ENCODE peak calls at places on chromosomes 16 and 17, in nine cellular contexts. L, A, V, O, W, Q, B, Z and N are unnamed samples.

GRCh38 chr16:27677300-27677699 is 127.4 kb downstream of the KATNIP start:
- DNase-seq in L (peak), A (no peak), V (no peak), O (no peak), W (no peak), Q (no peak), B (no peak), Z (peak), N (no peak)

GRCh38 chr16:80680046-80680445 is 124.4 kb downstream of the CDYL2 start:
- DNase-seq in L (no peak), A (no peak), V (no peak), O (no peak), W (no peak), Q (no peak), B (no peak), Z (no peak), N (no peak)

GRCh38 chr17:2594657-2595085 is 1.2 kb downstream of the PAFAH1B1 start:
- DNase-seq in L (peak), A (no peak), V (no peak), O (no peak), W (no peak), Q (no peak), B (no peak), Z (no peak), N (no peak)

GRCh38 chr17:676060-676745 is 38.4 kb downstream of the VPS53 start:
- DNase-seq in L (no peak), A (peak), V (peak), O (no peak), W (no peak), Q (no peak), B (no peak), Z (peak), N (no peak)

GRCh38 chr17:57090560-57091185 is 5.6 kb downstream of the AKAP1 start:
- DNase-seq in L (no peak), A (no peak), V (no peak), O (no peak), W (no peak), Q (no peak), B (no peak), Z (peak), N (no peak)

GRCh38 chr16:25036561-25036960 is 21.4 kb upstream of the ARHGAP17 start:
- DNase-seq in L (no peak), A (no peak), V (no peak), O (no peak), W (no peak), Q (no peak), B (no peak), Z (no peak), N (no peak)

GRCh38 chr17:45857977-45858708 is 13.5 kb downstream of the SPPL2C start:
- DNase-seq in L (no peak), A (no peak), V (no peak), O (no peak), W (no peak), Q (no peak), B (no peak), Z (peak), N (no peak)

GRCh38 chr17:75508122-75508719 is 7.1 kb downstream of the CASKIN2 start:
- DNase-seq in L (no peak), A (no peak), V (no peak), O (no peak), W (no peak), Q (no peak), B (no peak), Z (no peak), N (no peak)

GRCh38 chr16:75555213-75555706 is 792 bp downstream of the TMEM231 start:
- DNase-seq in L (peak), A (peak), V (peak), O (peak), W (no peak), Q (peak), B (peak), Z (peak), N (no peak)

GRCh38 chr17:57873261-57874057 is 23.6 kb upstream of the MRPS23 start:
- DNase-seq in L (no peak), A (no peak), V (no peak), O (no peak), W (no peak), Q (no peak), B (no peak), Z (no peak), N (no peak)

GRCh38 chr16:4182581-4183257 is 59.2 kb downstream of the SRL start:
- DNase-seq in L (no peak), A (no peak), V (no peak), O (no peak), W (no peak), Q (no peak), B (no peak), Z (no peak), N (no peak)

GRCh38 chr16:4450430-4450829 is 24.0 kb downstream of the NMRAL1 start:
- DNase-seq in L (no peak), A (no peak), V (no peak), O (no peak), W (no peak), Q (no peak), B (no peak), Z (no peak), N (no peak)

GRCh38 chr17:68733241-68734176 is 132.3 kb upstream of the FAM20A start:
- DNase-seq in L (no peak), A (no peak), V (peak), O (peak), W (no peak), Q (peak), B (no peak), Z (peak), N (no peak)

GRCh38 chr16:87431926-87432325 is 39.8 kb downstream of the MAP1LC3B start:
- DNase-seq in L (no peak), A (no peak), V (peak), O (no peak), W (no peak), Q (no peak), B (no peak), Z (peak), N (no peak)

GRCh38 chr17:77613181-77613580 is 345.3 kb upstream of the TNRC6C start:
- DNase-seq in L (no peak), A (no peak), V (no peak), O (no peak), W (no peak), Q (no peak), B (no peak), Z (no peak), N (no peak)

GRCh38 chr16:6611535-6611934 is 721.1 kb upstream of the RBFOX1 start:
- DNase-seq in L (peak), A (no peak), V (no peak), O (no peak), W (no peak), Q (no peak), B (no peak), Z (no peak), N (no peak)

GRCh38 chr17:45116434-45117016 is 15.8 kb downstream of the PLCD3 start:
- DNase-seq in L (no peak), A (no peak), V (no peak), O (no peak), W (no peak), Q (no peak), B (no peak), Z (no peak), N (no peak)

GRCh38 chr16:49838639-49839461 is 17.1 kb downstream of the ZNF423 start:
- DNase-seq in L (no peak), A (no peak), V (no peak), O (peak), W (no peak), Q (no peak), B (no peak), Z (no peak), N (no peak)

GRCh38 chr16:85905110-85906095 is 6.4 kb downstream of the IRF8 start:
- DNase-seq in L (no peak), A (no peak), V (no peak), O (no peak), W (no peak), Q (no peak), B (no peak), Z (no peak), N (no peak)

GRCh38 chr16:55563797-55564196 is 2.7 kb upstream of the CAPNS2 start:
- DNase-seq in L (no peak), A (no peak), V (no peak), O (no peak), W (no peak), Q (no peak), B (no peak), Z (no peak), N (no peak)

GRCh38 chr17:57195790-57196460 is 60.4 kb upstream of the MSI2 start:
- DNase-seq in L (no peak), A (peak), V (peak), O (no peak), W (no peak), Q (no peak), B (no peak), Z (no peak), N (no peak)

GRCh38 chr17:65022137-65022536 is 34.4 kb downstream of the GNA13 start:
- DNase-seq in L (no peak), A (no peak), V (no peak), O (no peak), W (no peak), Q (no peak), B (no peak), Z (no peak), N (no peak)

GRCh38 chr17:76561799-76562268 is 22.0 kb downstream of the PRCD start:
- DNase-seq in L (no peak), A (no peak), V (no peak), O (no peak), W (no peak), Q (no peak), B (no peak), Z (no peak), N (no peak)

GRCh38 chr17:33142703-33143299 is 150.3 kb downstream of the ASIC2 start:
- DNase-seq in L (peak), A (no peak), V (peak), O (no peak), W (no peak), Q (no peak), B (no peak), Z (peak), N (no peak)

GRCh38 chr17:49343273-49343672 is 18.8 kb downstream of the ZNF652 start:
- DNase-seq in L (no peak), A (no peak), V (no peak), O (no peak), W (no peak), Q (no peak), B (no peak), Z (peak), N (no peak)

GRCh38 chr17:51356084-51356410 is 95.7 kb downstream of the UTP18 start:
- DNase-seq in L (no peak), A (no peak), V (no peak), O (no peak), W (no peak), Q (no peak), B (no peak), Z (no peak), N (no peak)

GRCh38 chr16:48014349-48015135 is 141.3 kb downstream of the ABCC12 start:
- DNase-seq in L (peak), A (no peak), V (no peak), O (no peak), W (no peak), Q (no peak), B (no peak), Z (peak), N (no peak)

GRCh38 chr17:17782425-17783120 is 54.2 kb downstream of the SREBF1 start:
- DNase-seq in L (no peak), A (no peak), V (no peak), O (no peak), W (no peak), Q (peak), B (peak), Z (no peak), N (no peak)

GRCh38 chr16:73890524-73891500 is 405.8 kb upstream of the PSMD7 start:
- DNase-seq in L (no peak), A (no peak), V (no peak), O (no peak), W (no peak), Q (no peak), B (no peak), Z (peak), N (no peak)

GRCh38 chr17:52789829-52790228 is 631.3 kb upstream of the CA10 start:
- DNase-seq in L (no peak), A (no peak), V (peak), O (no peak), W (no peak), Q (no peak), B (no peak), Z (no peak), N (no peak)

GRCh38 chr16:67995423-67995822 is 3.9 kb downstream of the DPEP2 start:
- DNase-seq in L (no peak), A (no peak), V (no peak), O (no peak), W (no peak), Q (no peak), B (no peak), Z (no peak), N (no peak)

GRCh38 chr17:72724375-72724774 is 368.1 kb downstream of the SLC39A11 start:
- DNase-seq in L (no peak), A (no peak), V (no peak), O (no peak), W (no peak), Q (no peak), B (no peak), Z (peak), N (no peak)

GRCh38 chr16:77677129-77677528 is 45.2 kb upstream of the NUDT7 start:
- DNase-seq in L (no peak), A (no peak), V (no peak), O (no peak), W (no peak), Q (no peak), B (no peak), Z (no peak), N (no peak)

GRCh38 chr16:58518083-58518979 is 3.0 kb downstream of the SETD6 start:
- DNase-seq in L (no peak), A (no peak), V (no peak), O (no peak), W (no peak), Q (no peak), B (no peak), Z (no peak), N (no peak)
- TF ChIP-seq POLR2A in L (no peak), A (no peak), V (no peak), O (no peak), W (no peak), Q (no peak), B (no peak), Z (no peak), N (no peak)

GRCh38 chr16:88753191-88753590 is 31.8 kb downstream of the PIEZO1 start:
- DNase-seq in L (no peak), A (no peak), V (no peak), O (no peak), W (no peak), Q (no peak), B (no peak), Z (no peak), N (no peak)

GRCh38 chr16:88755745-88756443 is 29.1 kb downstream of the PIEZO1 start:
- DNase-seq in L (no peak), A (no peak), V (no peak), O (no peak), W (no peak), Q (no peak), B (no peak), Z (no peak), N (no peak)

GRCh38 chr16:88753600-88753999 is 31.4 kb downstream of the PIEZO1 start:
- DNase-seq in L (no peak), A (no peak), V (no peak), O (no peak), W (no peak), Q (no peak), B (no peak), Z (no peak), N (no peak)

GRCh38 chr16:88754109-88754911 is 30.7 kb downstream of the PIEZO1 start:
- DNase-seq in L (no peak), A (no peak), V (no peak), O (no peak), W (no peak), Q (no peak), B (no peak), Z (no peak), N (no peak)

GRCh38 chr16:88754912-88755744 is 29.9 kb downstream of the PIEZO1 start:
- DNase-seq in L (no peak), A (no peak), V (no peak), O (no peak), W (no peak), Q (no peak), B (no peak), Z (peak), N (no peak)
- TF ChIP-seq POLR2A in L (no peak), A (no peak), V (no peak), O (no peak), W (no peak), Q (no peak), B (no peak), Z (no peak), N (no peak)

GRCh38 chr17:80260791-80261158 is at the start of gene RNF213:
- DNase-seq in L (no peak), A (no peak), V (peak), O (peak), W (no peak), Q (peak), B (peak), Z (no peak), N (peak)
- TF ChIP-seq POLR2A in L (peak), A (no peak), V (peak), O (peak), W (peak), Q (no peak), B (peak), Z (peak), N (peak)

GRCh38 chr16:84143784-84144199 is 1.2 kb downstream of the HSDL1 start:
- DNase-seq in L (no peak), A (no peak), V (peak), O (no peak), W (no peak), Q (no peak), B (no peak), Z (no peak), N (no peak)

GRCh38 chr16:84141143-84141670 is 3.8 kb downstream of the HSDL1 start:
- DNase-seq in L (peak), A (no peak), V (no peak), O (no peak), W (no peak), Q (no peak), B (no peak), Z (no peak), N (no peak)

GRCh38 chr16:84144301-84144858 is 597 bp downstream of the HSDL1 start:
- DNase-seq in L (peak), A (no peak), V (peak), O (no peak), W (no peak), Q (peak), B (peak), Z (peak), N (peak)

GRCh38 chr16:84143081-84143480 is 1.9 kb downstream of the HSDL1 start:
- DNase-seq in L (no peak), A (no peak), V (no peak), O (no peak), W (no peak), Q (no peak), B (no peak), Z (no peak), N (no peak)

DNA sequence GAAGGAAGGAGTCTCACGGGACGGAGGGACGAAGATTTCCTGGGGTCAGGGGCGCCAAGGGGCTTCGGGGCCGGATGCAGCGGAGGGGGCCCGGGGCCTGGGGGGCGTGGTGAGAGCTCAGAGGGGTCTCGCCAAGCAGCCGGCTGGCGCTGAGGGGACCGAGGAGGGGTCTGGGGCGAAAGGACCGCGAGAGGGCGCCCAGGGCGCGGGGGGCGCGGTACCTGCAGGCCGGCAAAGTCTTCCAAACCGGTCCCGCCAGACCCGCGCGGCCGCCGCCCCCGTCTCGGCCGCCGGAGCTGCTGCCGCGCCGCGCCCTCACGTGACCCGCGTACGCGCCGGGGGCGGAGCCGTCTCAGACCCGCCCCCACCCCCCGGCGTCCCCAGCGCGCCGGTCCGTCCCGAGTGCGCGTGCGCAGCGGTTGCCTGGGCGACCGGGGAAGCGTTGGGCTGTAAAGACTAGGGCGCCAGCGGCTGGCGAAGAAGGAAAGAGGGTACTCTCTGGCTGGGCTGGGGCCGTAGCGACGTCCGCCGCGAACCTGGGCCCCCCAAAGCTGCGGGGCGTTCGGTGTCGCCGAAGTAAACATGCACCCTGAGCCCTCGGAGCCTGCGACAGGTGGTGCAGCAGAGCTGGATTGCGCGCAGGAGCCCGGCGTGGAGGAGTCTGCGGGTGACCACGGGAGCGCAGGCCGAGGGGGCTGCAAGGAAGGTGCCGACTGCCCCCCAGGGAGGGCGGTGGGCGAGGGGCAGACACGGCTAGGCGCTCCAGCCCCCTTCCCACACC is at the start of the genes DNAAF1 and HSDL1:
- DNase-seq in L (peak), A (peak), V (peak), O (peak), W (no peak), Q (peak), B (peak), Z (peak), N (peak)
- TF ChIP-seq POLR2A in L (peak), A (no peak), V (no peak), O (peak), W (peak), Q (no peak), B (peak), Z (no peak), N (peak)